ENCODE peak calls at places on chromosome 22, in eight cellular contexts. Z, F, A, P, C, R, H and E are unnamed samples.

GRCh38 chr22:35538801-35539321 is 1.8 kb upstream of the RASD2 start:
- DNase-seq in Z (no peak), F (no peak), A (no peak), P (peak), C (no peak), R (no peak), H (peak), E (no peak)

GRCh38 chr22:36953239-36954080 is 40.0 kb downstream of the CSF2RB start:
- DNase-seq in Z (no peak), F (no peak), A (no peak), P (peak), C (no peak), R (no peak), H (no peak), E (no peak)

GRCh38 chr22:23580586-23581251 is 629 bp upstream of the IGLL1 start:
- DNase-seq in Z (no peak), F (no peak), A (no peak), P (no peak), C (no peak), R (no peak), H (no peak), E (no peak)

GRCh38 chr22:50694766-50695420 is 22.3 kb downstream of the SHANK3 start:
- DNase-seq in Z (no peak), F (no peak), A (no peak), P (no peak), C (no peak), R (no peak), H (no peak), E (no peak)

GRCh38 chr22:37562049-37562784 is 1.9 kb downstream of the CDC42EP1 start:
- DNase-seq in Z (no peak), F (no peak), A (no peak), P (no peak), C (no peak), R (no peak), H (no peak), E (no peak)

GRCh38 chr22:23130697-23131096 is 11.1 kb downstream of the RSPH14 start:
- DNase-seq in Z (no peak), F (no peak), A (no peak), P (no peak), C (no peak), R (no peak), H (no peak), E (no peak)

GRCh38 chr22:50190182-50190951 is 4.7 kb downstream of the TRABD start:
- DNase-seq in Z (peak), F (no peak), A (no peak), P (peak), C (peak), R (peak), H (peak), E (peak)

GRCh38 chr22:24101966-24102365 is 79.3 kb upstream of the SUSD2 start:
- DNase-seq in Z (no peak), F (no peak), A (no peak), P (no peak), C (no peak), R (no peak), H (no peak), E (no peak)

GRCh38 chr22:37633693-37634504 is 5.6 kb upstream of the SH3BP1 start:
- DNase-seq in Z (peak), F (peak), A (peak), P (peak), C (peak), R (peak), H (no peak), E (no peak)

GRCh38 chr22:31676700-31677099 is 14.7 kb upstream of the PISD start:
- DNase-seq in Z (peak), F (peak), A (peak), P (peak), C (peak), R (peak), H (peak), E (peak)

GRCh38 chr22:36900880-36901279 is 12.5 kb upstream of the CSF2RB start:
- DNase-seq in Z (no peak), F (no peak), A (no peak), P (peak), C (peak), R (no peak), H (no peak), E (no peak)

GRCh38 chr22:20551805-20552449 is 44.5 kb downstream of the MED15 start:
- DNase-seq in Z (peak), F (no peak), A (peak), P (peak), C (peak), R (no peak), H (no peak), E (no peak)

GRCh38 chr22:37870273-37870672 is 21.1 kb downstream of the EIF3L start:
- DNase-seq in Z (no peak), F (peak), A (no peak), P (no peak), C (no peak), R (no peak), H (no peak), E (no peak)

GRCh38 chr22:35633520-35633919 is 14.7 kb upstream of the APOL6 start:
- DNase-seq in Z (no peak), F (no peak), A (no peak), P (no peak), C (no peak), R (no peak), H (no peak), E (no peak)

GRCh38 chr22:44329179-44329796 is 16.5 kb upstream of the SHISAL1 start:
- DNase-seq in Z (no peak), F (no peak), A (no peak), P (no peak), C (no peak), R (no peak), H (no peak), E (no peak)

GRCh38 chr22:37328017-37328416 is 45.7 kb downstream of the CYTH4 start:
- DNase-seq in Z (no peak), F (peak), A (no peak), P (peak), C (peak), R (peak), H (peak), E (no peak)

GRCh38 chr22:25334091-25334490 is 114.7 kb downstream of the CRYBB2 start:
- DNase-seq in Z (no peak), F (peak), A (no peak), P (peak), C (peak), R (no peak), H (peak), E (no peak)

GRCh38 chr22:37570661-37570976 is 9.3 kb downstream of the LGALS2 start:
- DNase-seq in Z (no peak), F (no peak), A (no peak), P (no peak), C (no peak), R (no peak), H (no peak), E (no peak)

GRCh38 chr22:39525658-39525975 is 5.3 kb downstream of the ATF4 start:
- DNase-seq in Z (no peak), F (no peak), A (no peak), P (no peak), C (no peak), R (no peak), H (no peak), E (no peak)

GRCh38 chr22:30159561-30160353 is 79.5 kb downstream of the HORMAD2 start:
- DNase-seq in Z (no peak), F (peak), A (no peak), P (peak), C (peak), R (peak), H (peak), E (peak)

GRCh38 chr22:30176431-30176830 is 70.1 kb downstream of the LIF start:
- DNase-seq in Z (no peak), F (no peak), A (no peak), P (no peak), C (no peak), R (no peak), H (peak), E (no peak)

GRCh38 chr22:19057539-19057938 is 64.7 kb downstream of the DGCR2 start:
- DNase-seq in Z (no peak), F (no peak), A (no peak), P (no peak), C (no peak), R (no peak), H (no peak), E (no peak)

GRCh38 chr22:23549198-23549595 is 30.9 kb downstream of the IGLL1 start:
- DNase-seq in Z (no peak), F (no peak), A (no peak), P (no peak), C (no peak), R (no peak), H (no peak), E (no peak)

GRCh38 chr22:35631597-35631996 is 14.5 kb upstream of the MB start:
- DNase-seq in Z (no peak), F (no peak), A (no peak), P (peak), C (peak), R (peak), H (peak), E (no peak)

GRCh38 chr22:37525073-37525745 is 6.0 kb upstream of the CARD10 start:
- DNase-seq in Z (no peak), F (peak), A (no peak), P (peak), C (peak), R (peak), H (peak), E (peak)

GRCh38 chr22:39252461-39253391 is 7.9 kb upstream of the PDGFB start:
- DNase-seq in Z (no peak), F (no peak), A (no peak), P (no peak), C (no peak), R (no peak), H (no peak), E (no peak)

GRCh38 chr22:38490915-38491314 is 15.2 kb downstream of the DDX17 start:
- DNase-seq in Z (no peak), F (peak), A (no peak), P (peak), C (peak), R (peak), H (no peak), E (no peak)

GRCh38 chr22:30889996-30890480 is 78.5 kb downstream of the MORC2 start:
- DNase-seq in Z (no peak), F (no peak), A (no peak), P (no peak), C (no peak), R (no peak), H (no peak), E (no peak)

GRCh38 chr22:20111045-20111688 is 4.7 kb upstream of the RANBP1 start:
- DNase-seq in Z (no peak), F (no peak), A (no peak), P (peak), C (peak), R (peak), H (no peak), E (peak)

GRCh38 chr22:44133901-44134511 is 46.7 kb upstream of the PARVG start:
- DNase-seq in Z (no peak), F (no peak), A (no peak), P (peak), C (peak), R (peak), H (no peak), E (no peak)

GRCh38 chr22:20904008-20904979 is 12.9 kb upstream of the CRKL start:
- DNase-seq in Z (no peak), F (peak), A (peak), P (peak), C (peak), R (peak), H (peak), E (peak)

GRCh38 chr22:21000215-21000986 is 1.5 kb downstream of the THAP7 start:
- DNase-seq in Z (no peak), F (no peak), A (no peak), P (peak), C (no peak), R (no peak), H (no peak), E (no peak)

GRCh38 chr22:19598054-19598855 is 74.0 kb upstream of the CLDN5 start:
- DNase-seq in Z (peak), F (no peak), A (no peak), P (no peak), C (no peak), R (no peak), H (peak), E (no peak)

GRCh38 chr22:50399751-50400331 is 56.7 kb downstream of the PPP6R2 start:
- DNase-seq in Z (no peak), F (no peak), A (no peak), P (peak), C (peak), R (no peak), H (no peak), E (no peak)

GRCh38 chr22:48551061-48551460 is 1276.6 kb downstream of the BRD1 start:
- DNase-seq in Z (no peak), F (no peak), A (no peak), P (no peak), C (no peak), R (no peak), H (no peak), E (no peak)

GRCh38 chr22:43476341-43476740 is 64.5 kb downstream of the MPPED1 start:
- DNase-seq in Z (no peak), F (no peak), A (no peak), P (no peak), C (no peak), R (no peak), H (no peak), E (no peak)

GRCh38 chr22:35892192-35892591 is 136.4 kb downstream of the RBFOX2 start:
- DNase-seq in Z (no peak), F (no peak), A (no peak), P (peak), C (peak), R (peak), H (peak), E (no peak)

GRCh38 chr22:29065468-29066190 is 4.0 kb upstream of the C22orf31 start:
- DNase-seq in Z (peak), F (no peak), A (no peak), P (no peak), C (no peak), R (no peak), H (no peak), E (no peak)
- H3K4me3 ChIP-seq in Z (no peak), F (no peak), A (no peak), P (no peak), C (no peak), R (no peak), H (no peak), E (no peak)

GRCh38 chr22:27780161-27780575 is 21.4 kb downstream of the MN1 start:
- DNase-seq in Z (no peak), F (no peak), A (no peak), P (peak), C (peak), R (no peak), H (no peak), E (no peak)
- H3K4me3 ChIP-seq in Z (no peak), F (no peak), A (no peak), P (no peak), C (no peak), R (no peak), H (no peak), E (no peak)

DNA sequence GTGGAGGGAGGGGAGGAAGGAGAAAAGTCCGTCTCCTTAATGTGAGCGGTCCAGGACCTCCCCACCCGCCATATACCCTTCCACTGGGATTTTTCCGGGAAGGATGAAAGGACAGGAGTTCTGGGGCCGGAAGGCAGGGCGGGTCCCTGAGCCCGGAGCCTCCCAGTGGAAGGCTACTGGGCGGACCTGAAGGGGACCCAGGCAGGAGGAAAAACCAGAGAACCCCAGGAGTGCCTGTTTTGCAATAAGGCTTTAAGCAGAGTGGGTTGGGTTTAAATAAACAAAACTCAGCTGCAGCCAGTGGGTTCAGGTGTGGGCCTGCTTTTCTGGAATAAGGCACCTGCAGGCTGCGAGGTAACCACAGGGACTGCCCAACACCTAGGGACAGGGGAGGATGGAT is 1.7 kb upstream of the CELSR1 start:
- DNase-seq in Z (no peak), F (no peak), A (no peak), P (no peak), C (no peak), R (no peak), H (peak), E (no peak)
- H3K4me3 ChIP-seq in Z (no peak), F (no peak), A (no peak), P (no peak), C (no peak), R (peak), H (peak), E (no peak)

DNA sequence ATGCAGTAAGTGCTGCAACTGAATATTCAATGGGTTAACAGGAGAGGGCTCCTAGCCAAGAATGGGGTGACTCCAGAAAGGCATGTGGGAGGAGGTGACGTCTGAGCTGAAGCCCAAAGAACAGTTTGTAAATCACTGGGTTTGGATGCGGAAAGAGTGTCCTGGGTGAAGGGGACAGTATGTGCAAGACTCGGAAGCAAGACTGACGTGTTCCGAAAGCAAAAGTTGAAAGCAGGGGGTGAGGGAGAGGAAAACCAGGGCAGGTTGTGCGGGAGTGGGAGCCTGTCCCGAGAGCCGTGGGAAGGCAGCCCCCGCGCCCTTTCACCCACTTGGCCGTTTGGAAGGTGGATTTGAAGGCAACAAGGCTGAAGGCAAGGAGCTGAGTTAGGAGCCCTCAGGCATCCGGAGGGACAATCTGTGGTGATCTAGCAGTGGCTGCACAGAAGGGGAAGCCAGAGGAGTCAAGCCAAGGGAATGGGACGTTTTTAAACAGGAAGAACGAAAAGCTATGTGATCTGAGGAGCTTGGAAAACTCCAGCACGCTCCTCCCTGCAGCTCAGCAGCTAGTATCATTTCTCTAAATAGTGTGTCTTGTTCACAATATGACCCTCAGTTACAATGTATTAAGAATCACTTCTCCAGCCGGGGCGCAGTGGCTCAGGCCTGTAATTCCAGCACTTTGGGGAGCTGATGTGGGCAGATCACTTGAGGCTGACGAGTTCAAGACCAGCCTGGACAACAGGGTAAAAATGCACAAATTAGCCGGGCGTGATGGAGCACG is 7.7 kb downstream of the SLC25A18 start:
- DNase-seq in Z (no peak), F (no peak), A (peak), P (peak), C (peak), R (peak), H (peak), E (peak)
- H3K4me3 ChIP-seq in Z (no peak), F (peak), A (peak), P (no peak), C (peak), R (peak), H (peak), E (peak)